ENCODE peak calls at places on chromosomes 6 and 20, in four cellular contexts. A is body of pancreas, X is MM.1S, E is hepatocyte. J is an unnamed sample. For H3K36me3, the result is how much of the 10 kb centered on the place peaks cover.

GRCh38 chr20:22491188-22491500 is 93.2 kb downstream of the FOXA2 start:
- DNase-seq in A (no peak), X (no peak), E (no peak), J (no peak)

GRCh38 chr6:74671558-74672025 is 534.3 kb downstream of the COL12A1 start:
- DNase-seq in A (no peak), X (no peak), E (no peak), J (no peak)

GRCh38 chr20:19936801-19937583 is 80.2 kb upstream of the NAA20 start:
- DNase-seq in A (no peak), X (no peak), E (no peak), J (no peak)

GRCh38 chr20:1555952-1556351 is 1.6 kb downstream of the SIRPD start:
- DNase-seq in A (no peak), X (no peak), E (no peak), J (no peak)

GRCh38 chr20:47351643-47352331 is 4.7 kb downstream of the ZMYND8 start:
- DNase-seq in A (no peak), X (peak), E (no peak), J (no peak)

GRCh38 chr6:45467853-45468252 is 90.1 kb upstream of the SUPT3H start:
- DNase-seq in A (no peak), X (peak), E (no peak), J (no peak)

GRCh38 chr6:19692506-19693298 is 144.5 kb upstream of the ID4 start:
- DNase-seq in A (no peak), X (no peak), E (no peak), J (no peak)

GRCh38 chr6:33668914-33669313 is 42.6 kb downstream of the UQCC2 start:
- DNase-seq in A (no peak), X (no peak), E (peak), J (no peak)

GRCh38 chr6:38638941-38639497 is 710 bp downstream of the BTBD9 start:
- DNase-seq in A (no peak), X (peak), E (peak), J (peak)

GRCh38 chr6:15734118-15734897 is 71.5 kb upstream of the DTNBP1 start:
- DNase-seq in A (no peak), X (no peak), E (no peak), J (no peak)

GRCh38 chr6:110449545-110449903 is 26.9 kb downstream of the SLC22A16 start:
- DNase-seq in A (no peak), X (no peak), E (no peak), J (peak)

GRCh38 chr6:30887901-30888300 is 3.6 kb downstream of the DDR1 start:
- DNase-seq in A (no peak), X (no peak), E (no peak), J (no peak)

GRCh38 chr6:135167617-135168016 is 13.5 kb upstream of the MYB start:
- DNase-seq in A (no peak), X (no peak), E (no peak), J (no peak)

GRCh38 chr6:85594197-85594930 is 706 bp upstream of the SNX14 start:
- DNase-seq in A (no peak), X (peak), E (no peak), J (no peak)

GRCh38 chr20:62063601-62063980 is 2.1 kb downstream of the TAF4 start:
- DNase-seq in A (no peak), X (no peak), E (peak), J (peak)

GRCh38 chr6:10543488-10543887 is 22.3 kb downstream of the GCNT2 start:
- DNase-seq in A (no peak), X (no peak), E (no peak), J (no peak)

GRCh38 chr6:101126501-101126900 is 245.4 kb upstream of the ASCC3 start:
- DNase-seq in A (no peak), X (no peak), E (no peak), J (no peak)

GRCh38 chr6:116314878-116315277 is 35.1 kb upstream of the TSPYL1 start:
- DNase-seq in A (no peak), X (no peak), E (no peak), J (no peak)

GRCh38 chr20:33653218-33653899 is 8.8 kb upstream of the C20orf144 start:
- DNase-seq in A (peak), X (no peak), E (peak), J (peak)

GRCh38 chr6:75693534-75693933 is 55.5 kb upstream of the MYO6 start:
- DNase-seq in A (no peak), X (no peak), E (no peak), J (peak)

GRCh38 chr20:24805456-24806233 is 143.4 kb upstream of the CST7 start:
- DNase-seq in A (no peak), X (no peak), E (no peak), J (no peak)

GRCh38 chr6:33915134-33915533 is 111.3 kb upstream of the MLN start:
- DNase-seq in A (no peak), X (no peak), E (no peak), J (no peak)

GRCh38 chr20:60057866-60058807 is 99.9 kb downstream of the CDH26 start:
- DNase-seq in A (no peak), X (no peak), E (peak), J (peak)

GRCh38 chr20:58331961-58332551 is 22.5 kb downstream of the RAB22A start:
- DNase-seq in A (no peak), X (no peak), E (no peak), J (no peak)

GRCh38 chr6:158053377-158054313 is 72.0 kb downstream of the SYNJ2 start:
- DNase-seq in A (no peak), X (no peak), E (no peak), J (no peak)

GRCh38 chr6:41092421-41093140 is 19.8 kb downstream of the NFYA start:
- DNase-seq in A (no peak), X (peak), E (no peak), J (peak)

GRCh38 chr20:32828029-32828666 is 8.4 kb downstream of the MAPRE1 start:
- DNase-seq in A (no peak), X (no peak), E (no peak), J (no peak)

GRCh38 chr6:17038316-17038715 is 63.5 kb upstream of the STMND1 start:
- DNase-seq in A (no peak), X (no peak), E (no peak), J (peak)

GRCh38 chr6:47631248-47632196 is 66.9 kb upstream of the ADGRF4 start:
- DNase-seq in A (peak), X (peak), E (peak), J (peak)

GRCh38 chr6:81821449-81821848 is 69.0 kb upstream of the TENT5A start:
- DNase-seq in A (no peak), X (no peak), E (no peak), J (no peak)

GRCh38 chr20:49231461-49231860 is 12.2 kb downstream of the DDX27 start:
- DNase-seq in A (no peak), X (no peak), E (no peak), J (no peak)

GRCh38 chr6:16690244-16691142 is 70.8 kb downstream of the ATXN1 start:
- DNase-seq in A (no peak), X (no peak), E (no peak), J (peak)

GRCh38 chr6:18429655-18430054 is 42.5 kb downstream of the RNF144B start:
- DNase-seq in A (no peak), X (no peak), E (no peak), J (no peak)

GRCh38 chr6:121925024-121925423 is 474.4 kb upstream of the HSF2 start:
- DNase-seq in A (no peak), X (no peak), E (no peak), J (no peak)

GRCh38 chr6:106974337-106974998 is at the start of gene CD24:
- DNase-seq in A (peak), X (no peak), E (peak), J (peak)

GRCh38 chr6:124968401-124968800 is 6.2 kb downstream of the RNF217 start:
- DNase-seq in A (no peak), X (peak), E (no peak), J (no peak)
- H3K27ac ChIP-seq in A (no peak), X (no peak), E (no peak), J (no peak)

GRCh38 chr6:147833607-147834006 is 325.1 kb downstream of the SAMD5 start:
- DNase-seq in A (no peak), X (no peak), E (no peak), J (no peak)
- H3K36me3 ChIP-seq in A (under half), X (under half), E (under half), J (under half)

GRCh38 chr20:23661002-23661429 is 23.3 kb upstream of the CST3 start:
- DNase-seq in A (no peak), X (no peak), E (no peak), J (no peak)
- H3K27ac ChIP-seq in A (no peak), X (no peak), E (peak), J (no peak)

GRCh38 chr20:4795394-4795793 is 73.7 kb downstream of the PRND start:
- DNase-seq in A (no peak), X (no peak), E (no peak), J (no peak)
- H3K36me3 ChIP-seq in A (under half), X (under half), E (under half), J (under half)

GRCh38 chr6:25302156-25302555 is 23.0 kb downstream of the CARMIL1 start:
- DNase-seq in A (no peak), X (no peak), E (no peak), J (peak)
- H3K27ac ChIP-seq in A (no peak), X (peak), E (peak), J (peak)

GRCh38 chr20:17969884-17970409 is 1.1 kb downstream of the MGME1 start:
- DNase-seq in A (peak), X (peak), E (peak), J (peak)

GRCh38 chr20:17969276-17969883 is 562 bp downstream of the MGME1 start:
- DNase-seq in A (peak), X (peak), E (peak), J (peak)

GRCh38 chr20:17968366-17969275 is at the start of the genes MGME1 and SNX5:
- DNase-seq in A (peak), X (peak), E (peak), J (peak)

GRCh38 chr20:17972121-17972520 is 3.3 kb downstream of the MGME1 start:
- DNase-seq in A (no peak), X (no peak), E (no peak), J (no peak)

DNA sequence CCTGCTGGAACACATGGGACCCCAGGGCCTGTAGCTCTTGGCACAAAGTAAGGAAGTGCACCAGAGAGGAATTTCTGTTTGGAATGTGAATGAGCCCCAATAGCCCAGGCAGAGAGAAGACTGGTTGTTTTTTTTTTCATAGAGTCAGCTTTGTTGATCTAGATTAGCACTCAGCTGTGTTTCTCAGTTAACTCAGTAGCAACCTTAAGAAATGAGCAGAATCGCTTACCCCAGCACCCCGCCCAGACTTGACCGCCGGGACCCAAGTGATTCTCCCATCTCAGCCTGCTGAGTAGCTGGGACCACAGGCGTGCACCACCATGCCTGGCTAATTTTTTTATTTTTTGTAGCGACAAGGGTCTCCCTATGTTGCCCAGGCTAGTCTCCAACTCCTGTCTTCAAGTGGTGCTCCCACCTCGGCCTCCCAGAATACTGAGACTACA is 2.8 kb downstream of the MGME1 start:
- DNase-seq in A (no peak), X (peak), E (no peak), J (peak)
- H3K36me3 ChIP-seq in A (under half), X (under half), E (under half), J (under half)

DNA sequence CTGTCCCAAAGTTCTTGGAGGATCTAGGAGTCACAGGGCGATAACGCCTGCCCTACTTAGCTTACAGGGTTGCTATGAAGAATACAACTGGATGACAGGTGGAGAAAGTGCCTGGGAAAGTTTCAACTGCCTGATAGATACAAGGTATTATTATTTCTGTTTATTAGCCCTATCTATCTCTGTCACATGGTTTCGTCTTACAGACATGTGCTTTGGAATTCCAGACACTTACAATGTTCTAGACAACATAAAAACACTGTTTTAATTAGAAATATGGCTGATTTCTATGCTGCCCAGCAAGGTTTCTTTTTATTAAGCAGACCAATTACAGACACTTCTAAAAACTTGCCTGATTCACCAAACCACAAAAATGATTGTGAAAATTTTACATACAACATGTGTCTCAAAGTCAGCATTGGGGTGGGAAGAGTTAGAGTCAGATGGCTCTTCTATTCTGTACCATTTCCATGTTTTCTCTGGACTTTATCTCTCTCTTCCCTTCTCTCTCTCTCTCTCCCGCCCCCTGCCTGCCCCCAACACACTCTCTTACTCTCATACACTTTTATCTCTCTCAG is 50.0 kb downstream of the GJA10 start:
- DNase-seq in A (no peak), X (no peak), E (no peak), J (no peak)
- H3K27ac ChIP-seq in A (no peak), X (no peak), E (no peak), J (no peak)

GRCh38 chr6:124036384-124036783 is 232.7 kb downstream of the NKAIN2 start:
- DNase-seq in A (no peak), X (no peak), E (no peak), J (no peak)
- H3K36me3 ChIP-seq in A (under half), X (under half), E (under half), J (under half)

GRCh38 chr20:12113075-12113467 is 195.4 kb downstream of the BTBD3 start:
- DNase-seq in A (no peak), X (no peak), E (no peak), J (no peak)

GRCh38 chr20:12111431-12112088 is 193.9 kb downstream of the BTBD3 start:
- DNase-seq in A (no peak), X (peak), E (no peak), J (no peak)

GRCh38 chr20:12112665-12113064 is 195.0 kb downstream of the BTBD3 start:
- DNase-seq in A (no peak), X (no peak), E (no peak), J (no peak)

GRCh38 chr20:12112089-12112474 is 194.4 kb downstream of the BTBD3 start:
- DNase-seq in A (no peak), X (no peak), E (no peak), J (no peak)

GRCh38 chr20:12113468-12114371 is 196.0 kb downstream of the BTBD3 start:
- DNase-seq in A (no peak), X (peak), E (no peak), J (peak)
- H3K27ac ChIP-seq in A (no peak), X (peak), E (peak), J (no peak)

GRCh38 chr6:52508261-52508739 is 68.6 kb downstream of the TRAM2 start:
- DNase-seq in A (no peak), X (no peak), E (no peak), J (no peak)
- H3K36me3 ChIP-seq in A (under half), X (half or more), E (under half), J (under half)